ENCODE peak calls at places on chromosomes 13 and 19, in five cellular contexts. L is fibroblast of lung, X is GM23338, I is WERI-Rb-1, F is upper lobe of right lung. R is an unnamed sample.

GRCh38 chr13:100671389-100672182 is 3.0 kb downstream of the TMTC4 start:
- DNase-seq in L (no peak), X (no peak), I (no peak), F (no peak), R (no peak)

GRCh38 chr13:73000027-73000674 is 58.7 kb upstream of the KLF5 start:
- DNase-seq in L (no peak), X (no peak), I (no peak), F (no peak), R (no peak)

GRCh38 chr13:109344552-109345157 is 441.7 kb downstream of the IRS2 start:
- DNase-seq in L (peak), X (no peak), I (no peak), F (no peak), R (no peak)

GRCh38 chr19:4555657-4556561 is 3.6 kb downstream of the SEMA6B start:
- DNase-seq in L (no peak), X (peak), I (no peak), F (no peak), R (peak)

GRCh38 chr19:13051581-13052165 is 51.0 kb downstream of the LYL1 start:
- DNase-seq in L (peak), X (peak), I (peak), F (peak), R (peak)

GRCh38 chr13:112894423-112894672 is 74.7 kb upstream of the MCF2L start:
- DNase-seq in L (no peak), X (no peak), I (no peak), F (no peak), R (no peak)

GRCh38 chr13:60230593-60230992 is 66.9 kb upstream of the DIAPH3 start:
- DNase-seq in L (peak), X (no peak), I (no peak), F (no peak), R (no peak)

GRCh38 chr19:17234911-17235617 is 9.0 kb downstream of the OCEL1 start:
- DNase-seq in L (peak), X (peak), I (peak), F (no peak), R (peak)

GRCh38 chr13:91185294-91185863 is 162.1 kb upstream of the MIR17HG start:
- DNase-seq in L (peak), X (peak), I (no peak), F (no peak), R (no peak)
- TF ChIP-seq CTCF in L (peak), X (peak), I (peak), F (peak), R (peak)

GRCh38 chr13:26664942-26665341 is 95.6 kb downstream of the GPR12 start:
- DNase-seq in L (no peak), X (no peak), I (no peak), F (no peak), R (no peak)
- H3K27ac ChIP-seq in L (no peak), X (no peak), I (no peak), F (no peak), R (no peak)

GRCh38 chr19:53828531-53828930 is 4.4 kb upstream of the NLRP12 start:
- DNase-seq in L (no peak), X (no peak), I (no peak), F (no peak), R (no peak)
- TF ChIP-seq CTCF in L (no peak), X (no peak), I (no peak), F (no peak), R (no peak)

DNA sequence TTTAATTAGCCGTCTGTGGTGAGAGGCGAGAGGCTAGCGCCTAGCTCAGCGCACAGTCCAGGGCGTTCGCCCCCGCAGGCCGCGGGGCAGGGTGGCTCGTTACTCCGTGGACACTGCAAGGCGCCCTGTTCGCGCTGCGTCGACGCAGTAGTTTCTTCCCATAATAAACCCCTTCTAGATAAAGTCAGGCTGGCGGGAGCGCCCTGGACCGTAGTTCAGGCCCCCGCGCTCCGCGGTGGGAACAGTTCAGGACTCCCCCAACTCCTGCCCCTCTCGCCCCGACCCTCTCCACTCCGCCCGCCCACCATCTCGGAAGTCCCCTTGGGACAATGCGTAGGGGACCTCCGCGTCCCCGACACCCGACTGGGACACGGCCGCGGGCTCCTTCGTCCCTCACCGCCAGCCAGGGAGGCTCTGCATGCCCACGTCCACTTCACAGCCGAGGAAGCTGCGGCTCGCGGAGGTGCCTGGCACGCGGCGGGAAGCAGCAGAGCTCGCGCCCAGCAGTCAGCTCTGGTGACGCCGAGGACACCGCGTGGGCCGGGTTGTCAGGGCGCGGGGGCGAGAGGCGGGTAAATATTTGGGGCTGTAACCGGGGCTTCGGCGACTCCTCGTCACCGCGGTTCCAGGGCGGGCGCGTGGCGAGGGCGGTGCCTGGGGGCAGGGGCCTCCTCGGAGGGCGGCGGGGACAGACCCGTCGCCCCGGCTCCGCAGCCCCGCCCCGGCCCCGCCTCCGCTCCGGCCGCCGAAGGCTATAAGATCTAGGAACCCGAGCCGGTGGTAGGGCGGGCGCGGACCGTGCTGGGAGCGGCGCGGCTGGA is at the start of gene RGCC:
- DNase-seq in L (peak), X (peak), I (peak), F (peak), R (peak)
- H3K27ac ChIP-seq in L (peak), X (no peak), I (no peak), F (peak), R (no peak)

DNA sequence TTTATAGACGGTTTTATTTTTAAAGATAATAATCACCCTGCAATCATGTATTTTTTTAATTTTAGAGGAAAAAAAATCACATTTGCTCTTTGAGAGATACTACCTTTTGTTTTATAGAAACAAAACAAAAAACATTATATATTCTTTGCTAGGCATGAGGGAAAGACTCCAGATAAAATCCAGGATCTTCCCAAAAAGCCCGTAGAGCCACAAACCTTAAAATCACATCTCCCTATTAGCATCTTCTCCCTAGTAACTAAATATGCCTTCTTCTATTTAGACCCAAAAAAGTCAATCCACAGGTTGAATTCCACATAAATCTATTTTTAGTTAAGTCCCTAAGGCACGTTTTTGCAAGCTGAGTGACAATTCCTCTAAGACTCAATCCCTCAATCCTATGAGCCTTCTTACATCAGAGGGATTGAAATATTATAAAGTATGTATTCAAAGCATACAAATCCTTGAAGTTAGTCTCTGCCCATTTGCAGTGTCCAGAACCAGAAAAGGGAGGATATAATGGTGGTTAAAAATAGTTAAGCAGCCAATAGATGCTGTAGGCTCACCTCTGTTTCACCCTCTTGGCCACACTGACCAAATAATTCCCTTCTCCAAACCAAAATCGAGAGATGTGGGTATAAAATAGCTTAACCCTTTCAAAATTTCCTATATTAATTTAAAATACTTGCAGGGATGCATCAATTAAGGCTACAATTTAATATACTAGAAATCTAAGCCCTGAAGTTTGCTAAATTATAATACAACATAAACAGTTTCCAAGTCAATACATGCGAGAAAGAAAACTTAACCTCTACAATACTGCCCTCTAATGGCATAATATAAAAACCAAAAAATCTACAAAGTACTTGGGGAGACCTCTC is 64.0 kb downstream of the SERP2 start:
- DNase-seq in L (peak), X (peak), I (no peak), F (no peak), R (peak)
- TF ChIP-seq CTCF in L (peak), X (peak), I (no peak), F (peak), R (peak)

DNA sequence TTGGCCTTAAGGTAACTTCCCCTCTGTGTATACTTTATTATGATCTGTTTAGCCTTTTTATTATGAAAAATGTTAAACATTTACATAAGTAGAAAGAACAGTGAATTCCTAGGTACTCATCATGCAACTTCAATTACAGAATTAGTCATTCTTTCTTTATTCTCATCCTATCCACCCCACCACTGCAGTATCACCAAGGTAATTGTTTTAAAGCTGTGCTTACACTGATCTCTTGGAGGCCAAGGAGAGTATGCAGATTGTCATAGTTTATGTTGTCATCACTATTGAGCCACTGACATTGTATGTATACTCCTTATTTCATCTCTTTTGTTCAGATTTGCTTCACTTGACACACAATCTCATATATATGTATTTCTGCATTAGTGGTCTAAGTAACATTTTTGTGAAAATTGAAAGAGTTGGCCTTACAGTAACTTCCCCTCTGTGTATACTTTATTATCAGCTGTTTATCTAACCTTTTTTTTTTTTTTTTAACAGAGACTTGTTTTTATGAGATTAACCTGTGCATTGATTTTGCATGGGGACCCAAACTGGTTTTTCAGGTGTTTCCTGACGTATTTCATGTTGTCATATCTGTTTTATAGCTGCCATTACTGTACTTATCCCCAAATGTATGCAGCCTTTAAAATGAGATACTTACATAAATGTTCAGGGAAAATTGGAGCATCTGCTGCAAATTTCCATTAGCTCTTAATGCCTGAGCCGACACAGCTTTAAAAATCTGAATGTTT is 4.5 kb downstream of the ZNF507 start:
- DNase-seq in L (no peak), X (no peak), I (no peak), F (no peak), R (no peak)
- H3K27ac ChIP-seq in L (no peak), X (no peak), I (no peak), F (no peak), R (no peak)

GRCh38 chr13:41200126-41200525 is 5.8 kb upstream of the KBTBD7 start:
- DNase-seq in L (no peak), X (no peak), I (no peak), F (no peak), R (no peak)
- TF ChIP-seq CTCF in L (no peak), X (no peak), I (no peak), F (no peak), R (no peak)

R was measured in endodermal cell.